ENCODE peak calls at places on chromosomes 11 and 22, in six cellular contexts. One of them, this sample, is unnamed.

GRCh38 chr11:7706377-7706776 is at the start of gene OVCH2:
- DNase-seq in uterus: no peak
- DNase-seq in GM12892: no peak
- DNase-seq in Peyer's patch: no peak
- DNase-seq in erythroblast: no peak
- DNase-seq in IMR-90: no peak
- DNase-seq in this sample: no peak

GRCh38 chr22:48632641-48633246 is 1194.9 kb downstream of the BRD1 start:
- DNase-seq in Peyer's patch: no peak
- DNase-seq in uterus: no peak
- DNase-seq in IMR-90: no peak
- DNase-seq in erythroblast: no peak
- DNase-seq in GM12892: no peak
- DNase-seq in this sample: no peak

GRCh38 chr11:61749607-61750217 is 2.7 kb upstream of the MYRF start:
- DNase-seq in IMR-90: no peak
- DNase-seq in Peyer's patch: no peak
- DNase-seq in uterus: no peak
- DNase-seq in erythroblast: peak
- DNase-seq in GM12892: no peak
- DNase-seq in this sample: no peak

GRCh38 chr22:18071968-18072310 is 5.9 kb upstream of the PEX26 start:
- DNase-seq in IMR-90: no peak
- DNase-seq in erythroblast: no peak
- DNase-seq in GM12892: no peak
- DNase-seq in Peyer's patch: no peak
- DNase-seq in uterus: no peak
- DNase-seq in this sample: no peak

GRCh38 chr11:70712471-70712870 is 314.1 kb downstream of the CTTN start:
- DNase-seq in GM12892: no peak
- DNase-seq in IMR-90: no peak
- DNase-seq in Peyer's patch: no peak
- DNase-seq in uterus: no peak
- DNase-seq in erythroblast: no peak
- DNase-seq in this sample: no peak

GRCh38 chr22:46078241-46079092 is 71.9 kb upstream of the PPARA start:
- DNase-seq in GM12892: no peak
- DNase-seq in Peyer's patch: no peak
- DNase-seq in IMR-90: no peak
- DNase-seq in uterus: peak
- DNase-seq in erythroblast: no peak
- DNase-seq in this sample: peak

GRCh38 chr11:76313913-76314740 is 66.8 kb downstream of the THAP12 start:
- DNase-seq in erythroblast: no peak
- DNase-seq in Peyer's patch: no peak
- DNase-seq in uterus: no peak
- DNase-seq in IMR-90: no peak
- DNase-seq in GM12892: no peak
- DNase-seq in this sample: no peak

GRCh38 chr22:17152340-17152739 is 6.7 kb downstream of the HDHD5 start:
- DNase-seq in IMR-90: no peak
- DNase-seq in erythroblast: no peak
- DNase-seq in uterus: no peak
- DNase-seq in GM12892: no peak
- DNase-seq in Peyer's patch: no peak
- DNase-seq in this sample: no peak

GRCh38 chr11:35250192-35250591 is 111.2 kb downstream of the CD44 start:
- DNase-seq in IMR-90: no peak
- DNase-seq in GM12892: no peak
- DNase-seq in erythroblast: no peak
- DNase-seq in Peyer's patch: no peak
- DNase-seq in uterus: no peak
- DNase-seq in this sample: no peak

GRCh38 chr22:42939451-42939881 is 75.5 kb downstream of the PACSIN2 start:
- DNase-seq in IMR-90: no peak
- DNase-seq in GM12892: no peak
- DNase-seq in erythroblast: no peak
- DNase-seq in uterus: no peak
- DNase-seq in Peyer's patch: no peak
- DNase-seq in this sample: no peak

GRCh38 chr22:28761449-28761755 is 11.1 kb upstream of the CCDC117 start:
- DNase-seq in uterus: no peak
- DNase-seq in erythroblast: no peak
- DNase-seq in GM12892: no peak
- DNase-seq in Peyer's patch: no peak
- DNase-seq in IMR-90: no peak
- DNase-seq in this sample: no peak

GRCh38 chr22:39268645-39269044 is 23.9 kb upstream of the PDGFB start:
- DNase-seq in GM12892: no peak
- DNase-seq in uterus: no peak
- DNase-seq in Peyer's patch: no peak
- DNase-seq in erythroblast: no peak
- DNase-seq in IMR-90: no peak
- DNase-seq in this sample: no peak

GRCh38 chr22:45319319-45319675 is 9.6 kb downstream of the FAM118A start:
- DNase-seq in GM12892: no peak
- DNase-seq in erythroblast: no peak
- DNase-seq in uterus: peak
- DNase-seq in Peyer's patch: no peak
- DNase-seq in IMR-90: peak
- DNase-seq in this sample: no peak

GRCh38 chr11:119432484-119433368 is 9.8 kb upstream of the THY1 start:
- DNase-seq in GM12892: no peak
- DNase-seq in IMR-90: peak
- DNase-seq in uterus: peak
- DNase-seq in Peyer's patch: no peak
- DNase-seq in erythroblast: no peak
- DNase-seq in this sample: no peak

GRCh38 chr11:133162228-133162627 is 370.1 kb downstream of the OPCML start:
- DNase-seq in erythroblast: no peak
- DNase-seq in IMR-90: no peak
- DNase-seq in uterus: no peak
- DNase-seq in Peyer's patch: no peak
- DNase-seq in GM12892: no peak
- DNase-seq in this sample: peak

GRCh38 chr22:35892192-35892591 is 136.4 kb downstream of the RBFOX2 start:
- DNase-seq in uterus: peak
- DNase-seq in Peyer's patch: no peak
- DNase-seq in erythroblast: no peak
- DNase-seq in GM12892: no peak
- DNase-seq in IMR-90: peak
- DNase-seq in this sample: no peak

GRCh38 chr11:123091541-123091940 is 29.6 kb upstream of the HSPA8 start:
- DNase-seq in uterus: no peak
- DNase-seq in GM12892: no peak
- DNase-seq in erythroblast: no peak
- DNase-seq in IMR-90: no peak
- DNase-seq in Peyer's patch: no peak
- DNase-seq in this sample: no peak

GRCh38 chr22:40855960-40856512 is 403 bp downstream of the ST13 start:
- DNase-seq in GM12892: no peak
- DNase-seq in IMR-90: peak
- DNase-seq in uterus: no peak
- DNase-seq in erythroblast: peak
- DNase-seq in Peyer's patch: peak
- DNase-seq in this sample: peak

GRCh38 chr22:31046591-31047226 is 34.4 kb upstream of the SMTN start:
- DNase-seq in IMR-90: peak
- DNase-seq in erythroblast: no peak
- DNase-seq in GM12892: no peak
- DNase-seq in uterus: peak
- DNase-seq in Peyer's patch: no peak
- DNase-seq in this sample: peak

GRCh38 chr11:10725114-10725906 is 25.7 kb upstream of the CTR9 start:
- DNase-seq in Peyer's patch: no peak
- DNase-seq in GM12892: no peak
- DNase-seq in erythroblast: no peak
- DNase-seq in uterus: no peak
- DNase-seq in IMR-90: peak
- DNase-seq in this sample: no peak

GRCh38 chr11:45385844-45386243 is 99.7 kb upstream of the SYT13 start:
- DNase-seq in uterus: no peak
- DNase-seq in GM12892: no peak
- DNase-seq in IMR-90: no peak
- DNase-seq in Peyer's patch: no peak
- DNase-seq in erythroblast: no peak
- DNase-seq in this sample: no peak

GRCh38 chr11:104122008-104122635 is 41.8 kb downstream of the PDGFD start:
- DNase-seq in uterus: no peak
- DNase-seq in GM12892: no peak
- DNase-seq in Peyer's patch: no peak
- DNase-seq in IMR-90: no peak
- DNase-seq in erythroblast: no peak
- DNase-seq in this sample: no peak

GRCh38 chr11:75655619-75656018 is 13.2 kb downstream of the MAP6 start:
- DNase-seq in uterus: no peak
- DNase-seq in IMR-90: peak
- DNase-seq in erythroblast: no peak
- DNase-seq in Peyer's patch: no peak
- DNase-seq in GM12892: no peak
- DNase-seq in this sample: no peak

GRCh38 chr11:117559698-117560097 is 232.0 kb downstream of the CEP164 start:
- DNase-seq in IMR-90: no peak
- DNase-seq in uterus: no peak
- DNase-seq in GM12892: no peak
- DNase-seq in erythroblast: no peak
- DNase-seq in Peyer's patch: no peak
- DNase-seq in this sample: no peak

GRCh38 chr22:41725510-41726110 is 26.3 kb downstream of the MEI1 start:
- DNase-seq in IMR-90: peak
- DNase-seq in erythroblast: peak
- DNase-seq in Peyer's patch: no peak
- DNase-seq in GM12892: no peak
- DNase-seq in uterus: no peak
- DNase-seq in this sample: no peak

GRCh38 chr11:79493555-79494171 is 52.8 kb upstream of the TENM4 start:
- DNase-seq in IMR-90: peak
- DNase-seq in Peyer's patch: peak
- DNase-seq in uterus: peak
- DNase-seq in erythroblast: peak
- DNase-seq in GM12892: peak
- DNase-seq in this sample: peak

GRCh38 chr22:19287889-19288288 is 3.6 kb downstream of the CLTCL1 start:
- DNase-seq in IMR-90: peak
- DNase-seq in erythroblast: no peak
- DNase-seq in uterus: no peak
- DNase-seq in Peyer's patch: no peak
- DNase-seq in GM12892: no peak
- DNase-seq in this sample: no peak

GRCh38 chr11:45771194-45771941 is 33.6 kb upstream of the SLC35C1 start:
- DNase-seq in Peyer's patch: peak
- DNase-seq in uterus: peak
- DNase-seq in IMR-90: peak
- DNase-seq in GM12892: peak
- DNase-seq in erythroblast: peak
- DNase-seq in this sample: peak

GRCh38 chr11:114395776-114396175 is 4.5 kb downstream of the C11orf71 start:
- DNase-seq in erythroblast: peak
- DNase-seq in IMR-90: no peak
- DNase-seq in GM12892: no peak
- DNase-seq in Peyer's patch: no peak
- DNase-seq in uterus: no peak
- DNase-seq in this sample: no peak

GRCh38 chr11:108516125-108516524 is 17.9 kb upstream of the POGLUT3 start:
- DNase-seq in IMR-90: no peak
- DNase-seq in GM12892: no peak
- DNase-seq in erythroblast: no peak
- DNase-seq in uterus: no peak
- DNase-seq in Peyer's patch: no peak
- DNase-seq in this sample: no peak

DNA sequence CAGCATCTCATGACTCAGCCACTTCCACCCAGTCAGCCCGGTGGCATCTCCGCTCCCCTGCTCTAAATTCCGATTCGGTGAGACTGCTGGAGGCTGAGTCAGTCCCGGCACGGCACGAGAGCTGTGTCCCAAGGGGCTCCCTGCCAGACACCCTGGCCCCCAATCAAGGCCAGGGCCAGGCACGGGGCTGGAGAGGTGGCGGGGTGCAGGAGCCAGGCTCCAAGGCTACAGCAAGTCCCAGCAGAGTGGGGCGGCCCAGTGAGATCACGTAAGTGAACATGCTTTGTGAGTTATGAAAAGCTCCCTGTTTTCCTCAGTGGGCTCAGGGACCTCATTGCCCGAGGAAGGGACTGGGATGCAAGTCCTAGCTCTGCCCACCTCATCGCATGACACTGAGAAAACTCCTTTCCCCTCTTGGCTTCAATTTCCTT is 3.0 kb downstream of the C11orf68 start:
- DNase-seq in GM12892: no peak
- DNase-seq in erythroblast: no peak
- DNase-seq in uterus: peak
- DNase-seq in Peyer's patch: peak
- DNase-seq in IMR-90: peak
- DNase-seq in this sample: peak
- TF ChIP-seq POLR2A in GM12892: no peak
- TF ChIP-seq POLR2A in erythroblast: peak
- TF ChIP-seq POLR2A in uterus: peak
- TF ChIP-seq POLR2A in Peyer's patch: no peak
- TF ChIP-seq POLR2A in IMR-90: peak
- TF ChIP-seq POLR2A in this sample: no peak

DNA sequence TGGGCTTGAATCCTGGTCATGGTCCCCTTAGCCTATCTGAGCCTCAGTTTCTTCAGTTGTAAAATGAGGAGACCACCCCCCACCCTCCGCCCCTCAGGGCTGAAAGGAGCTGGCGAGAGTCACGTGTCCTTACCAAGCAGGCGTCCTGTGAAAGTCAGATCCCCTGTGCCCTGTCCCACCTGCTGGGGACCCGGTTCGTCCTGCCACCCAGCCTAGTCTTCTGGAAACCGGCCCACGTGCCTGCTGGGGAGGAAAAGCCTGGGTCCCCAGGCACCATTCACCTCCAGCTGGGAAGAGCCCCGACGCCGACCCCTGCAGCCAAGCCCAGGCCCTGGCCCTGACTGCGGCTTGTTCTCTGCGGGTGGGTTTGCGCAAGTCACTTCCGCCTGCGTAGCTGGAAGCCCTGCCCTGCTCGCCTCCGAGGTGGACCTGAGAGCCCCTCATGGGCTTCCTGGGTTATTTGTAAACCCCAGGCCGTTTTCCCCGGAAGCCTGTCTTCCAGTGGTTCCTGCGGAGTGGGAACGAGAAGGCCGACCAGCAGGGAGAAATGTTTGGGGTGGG is 679 bp upstream of the SSH3 start:
- DNase-seq in IMR-90: peak
- DNase-seq in GM12892: no peak
- DNase-seq in Peyer's patch: no peak
- DNase-seq in erythroblast: no peak
- DNase-seq in uterus: no peak
- DNase-seq in this sample: peak
- TF ChIP-seq POLR2A in IMR-90: no peak
- TF ChIP-seq POLR2A in GM12892: no peak
- TF ChIP-seq POLR2A in Peyer's patch: no peak
- TF ChIP-seq POLR2A in erythroblast: no peak
- TF ChIP-seq POLR2A in uterus: no peak
- TF ChIP-seq POLR2A in this sample: no peak

GRCh38 chr22:27238935-27239510 is 562.5 kb downstream of the MN1 start:
- DNase-seq in Peyer's patch: no peak
- DNase-seq in uterus: peak
- DNase-seq in GM12892: no peak
- DNase-seq in erythroblast: no peak
- DNase-seq in IMR-90: peak
- DNase-seq in this sample: no peak
- TF ChIP-seq POLR2A in Peyer's patch: no peak
- TF ChIP-seq POLR2A in uterus: no peak
- TF ChIP-seq POLR2A in GM12892: no peak
- TF ChIP-seq POLR2A in erythroblast: no peak
- TF ChIP-seq POLR2A in IMR-90: no peak
- TF ChIP-seq POLR2A in this sample: no peak

GRCh38 chr11:73204711-73205121 is 13.4 kb upstream of the P2RY2 start:
- DNase-seq in erythroblast: no peak
- DNase-seq in uterus: peak
- DNase-seq in GM12892: no peak
- DNase-seq in Peyer's patch: no peak
- DNase-seq in IMR-90: no peak
- DNase-seq in this sample: no peak
- TF ChIP-seq POLR2A in erythroblast: no peak
- TF ChIP-seq POLR2A in uterus: no peak
- TF ChIP-seq POLR2A in GM12892: no peak
- TF ChIP-seq POLR2A in Peyer's patch: no peak
- TF ChIP-seq POLR2A in IMR-90: no peak
- TF ChIP-seq POLR2A in this sample: no peak